ENCODE peak calls at places on chromosomes 2 and 18, in eight cellular contexts. U is GM23248; Z is spleen; X is tibial nerve; O is left ventricle myocardium inferior; W is CD8-positive, alpha-beta memory T cell; A is cardiac muscle cell; M is psoas muscle. H is an unnamed sample.

GRCh38 chr18:74171910-74172606 is 23.7 kb downstream of the TIMM21 start:
- DNase-seq in U (no peak), Z (no peak), X (no peak), O (no peak), W (no peak), A (peak; percentile 6), M (no peak), H (no peak)

GRCh38 chr2:81648370-81648769 is 1343.8 kb upstream of the LRRTM1 start:
- DNase-seq in U (no peak), Z (no peak), X (no peak), O (no peak), W (no peak), A (no peak), M (no peak), H (no peak)

GRCh38 chr2:118061135-118061955 is 26.9 kb upstream of the INSIG2 start:
- DNase-seq in U (peak; percentile 86), Z (no peak), X (peak; percentile 43), O (no peak), W (no peak), A (peak; percentile 88), M (no peak), H (no peak)

GRCh38 chr2:219538488-219539294 is 4.9 kb downstream of the CHPF start:
- DNase-seq in U (no peak), Z (no peak), X (no peak), O (no peak), W (no peak), A (no peak), M (no peak), H (no peak)

GRCh38 chr2:238868616-238869292 is 20.9 kb downstream of the TWIST2 start:
- DNase-seq in U (peak; percentile 91), Z (peak; percentile 67), X (peak; percentile 85), O (peak; percentile 64), W (no peak), A (peak; percentile 82), M (peak; percentile 78), H (no peak)

GRCh38 chr2:84946204-84947009 is 24.6 kb upstream of the KCMF1 start:
- DNase-seq in U (peak; percentile 96), Z (peak; percentile 87), X (no peak), O (no peak), W (peak; percentile 20), A (peak; percentile 33), M (no peak), H (peak; percentile 37)

GRCh38 chr2:219251656-219252055 is 1.4 kb upstream of the TUBA4B start:
- DNase-seq in U (peak; percentile 18), Z (no peak), X (no peak), O (no peak), W (no peak), A (no peak), M (no peak), H (no peak)

GRCh38 chr2:161136194-161136593 is 24.0 kb upstream of the TANK start:
- DNase-seq in U (no peak), Z (no peak), X (no peak), O (no peak), W (no peak), A (no peak), M (no peak), H (no peak)

GRCh38 chr18:46174317-46175039 is 70.3 kb downstream of the HAUS1 start:
- DNase-seq in U (peak; percentile 78), Z (no peak), X (no peak), O (peak; percentile 29), W (peak; percentile 22), A (peak; percentile 41), M (peak; percentile 51), H (peak; percentile 39)

DNA sequence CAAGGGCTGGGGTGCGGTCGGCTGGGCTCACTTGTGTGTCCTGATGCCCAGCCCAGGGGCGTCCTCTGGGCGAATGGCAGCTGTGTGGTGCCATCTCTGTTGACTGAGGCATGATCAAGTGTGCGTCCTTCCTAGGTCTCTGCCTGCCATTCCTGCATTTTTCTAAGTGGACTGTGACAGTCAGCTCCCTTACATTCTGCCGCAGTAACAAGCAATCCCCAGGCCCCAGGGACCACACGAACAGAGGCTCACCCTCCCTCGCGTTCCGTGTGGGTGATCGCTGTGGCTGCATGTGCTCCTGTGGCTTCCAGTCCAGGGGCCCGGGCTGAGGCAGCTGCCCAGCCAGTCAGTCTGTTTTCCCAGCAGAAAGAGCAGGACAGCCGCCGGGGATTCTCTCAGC is 17.8 kb downstream of the D2HGDH start:
- DNase-seq in U (no peak), Z (no peak), X (no peak), O (no peak), W (no peak), A (no peak), M (no peak), H (no peak)
- H3K4me3 ChIP-seq in U (no peak overlapping the region), Z (no peak overlapping the region), X (no peak overlapping the region), O (no peak overlapping the region), W (no peak overlapping the region), A (no peak overlapping the region), M (no peak overlapping the region), H (no peak overlapping the region)

DNA sequence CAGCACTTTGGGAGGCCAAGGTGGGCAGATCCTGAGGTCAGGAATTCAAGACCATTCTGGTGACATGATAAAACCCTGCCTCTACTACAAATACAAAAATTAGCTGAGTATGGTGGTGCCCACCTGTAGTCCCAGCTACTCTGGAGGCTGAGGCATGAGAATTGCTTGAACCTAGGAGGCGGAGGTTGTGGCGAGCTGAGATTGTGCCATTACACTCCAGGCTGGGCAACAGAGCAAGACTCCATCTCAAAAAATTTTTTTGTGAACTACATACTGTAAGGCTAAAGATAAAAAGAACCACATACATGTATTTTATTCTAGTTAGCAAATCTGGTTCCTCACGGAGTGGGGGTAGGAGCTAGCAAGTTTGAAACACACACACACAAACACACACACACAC is 45.1 kb downstream of the RAB10 start:
- DNase-seq in U (no peak), Z (no peak), X (no peak), O (no peak), W (no peak), A (no peak), M (no peak), H (no peak)
- H3K27ac ChIP-seq in U (no peak overlapping the region), Z (no peak overlapping the region), X (no peak overlapping the region), O (no peak overlapping the region), W (no peak overlapping the region), A (no peak overlapping the region), M (no peak overlapping the region), H (no peak overlapping the region)

GRCh38 chr2:241254904-241255351 is 60.5 kb downstream of the HDLBP start:
- DNase-seq in U (no peak), Z (no peak), X (no peak), O (no peak), W (no peak), A (no peak), M (no peak), H (no peak)

GRCh38 chr2:241256168-241256545 is 59.3 kb downstream of the HDLBP start:
- DNase-seq in U (no peak), Z (no peak), X (no peak), O (no peak), W (no peak), A (no peak), M (no peak), H (no peak)

GRCh38 chr2:241255542-241256167 is 59.8 kb downstream of the HDLBP start:
- DNase-seq in U (no peak), Z (no peak), X (no peak), O (no peak), W (no peak), A (no peak), M (peak; percentile 54), H (no peak)

GRCh38 chr2:241249654-241250053 is 61.2 kb downstream of the ANO7 start:
- DNase-seq in U (no peak), Z (no peak), X (no peak), O (no peak), W (no peak), A (no peak), M (no peak), H (no peak)

DNA sequence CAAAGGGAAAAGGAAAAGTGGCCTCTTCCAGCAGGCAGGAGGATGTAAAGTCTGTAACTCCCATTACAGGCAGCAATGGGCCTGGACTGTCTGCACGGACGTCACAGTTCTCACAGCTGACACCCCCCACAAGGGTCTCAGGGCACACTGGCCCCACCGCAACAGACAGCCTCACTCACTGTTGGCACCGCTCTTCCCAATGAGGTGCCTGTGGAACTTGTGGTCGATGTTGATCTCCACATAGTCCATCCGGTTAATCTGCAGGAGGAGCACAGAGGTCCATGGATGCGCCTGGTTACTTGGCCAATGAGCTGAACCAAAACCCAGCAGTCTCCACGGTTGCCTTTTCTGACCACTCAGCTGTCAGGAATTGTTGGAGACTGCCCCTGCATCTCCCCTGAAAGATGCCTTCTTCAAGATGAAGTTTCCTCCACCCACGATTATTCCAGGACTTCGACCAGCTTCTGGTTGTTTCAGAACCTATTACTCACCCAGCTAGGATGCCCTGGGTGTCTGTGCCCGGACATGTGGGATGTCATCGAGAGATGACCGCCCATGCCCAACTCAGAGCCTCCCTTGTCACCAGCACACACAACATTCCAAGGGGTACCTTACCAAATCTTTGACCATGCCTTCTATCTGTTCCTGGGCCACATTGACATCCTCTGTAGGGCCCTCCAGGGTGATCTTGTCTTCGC is 62.5 kb downstream of the HDLBP start:
- DNase-seq in U (no peak), Z (no peak), X (no peak), O (no peak), W (no peak), A (no peak), M (no peak), H (no peak)
- H3K36me3 ChIP-seq in U (peaks cover 90% of the 10 kb centered on the region), Z (peaks cover 3% of the 10 kb centered on the region), X (peaks cover 6% of the 10 kb centered on the region), O (peaks cover 100% of the 10 kb centered on the region), W (peaks cover 67% of the 10 kb centered on the region), A (peaks cover 92% of the 10 kb centered on the region), M (peaks cover 41% of the 10 kb centered on the region), H (peaks cover 57% of the 10 kb centered on the region)

GRCh38 chr2:36359006-36359580 is 3.5 kb downstream of the CRIM1 start:
- DNase-seq in U (peak; percentile 58), Z (no peak), X (no peak), O (no peak), W (no peak), A (no peak), M (no peak), H (no peak)

GRCh38 chr2:36358317-36358659 is 2.7 kb downstream of the CRIM1 start:
- DNase-seq in U (peak; percentile 81), Z (no peak), X (no peak), O (no peak), W (no peak), A (peak; percentile 64), M (no peak), H (no peak)

GRCh38 chr2:36356199-36356989 is 816 bp downstream of the CRIM1 start:
- DNase-seq in U (peak; percentile 77), Z (peak; percentile 86), X (no peak), O (peak; percentile 54), W (peak; percentile 10), A (peak; percentile 62), M (peak; percentile 49), H (no peak)

GRCh38 chr2:36356990-36357505 is 1.5 kb downstream of the CRIM1 start:
- DNase-seq in U (peak; percentile 60), Z (no peak), X (peak; percentile 31), O (no peak), W (no peak), A (no peak), M (no peak), H (no peak)

DNA sequence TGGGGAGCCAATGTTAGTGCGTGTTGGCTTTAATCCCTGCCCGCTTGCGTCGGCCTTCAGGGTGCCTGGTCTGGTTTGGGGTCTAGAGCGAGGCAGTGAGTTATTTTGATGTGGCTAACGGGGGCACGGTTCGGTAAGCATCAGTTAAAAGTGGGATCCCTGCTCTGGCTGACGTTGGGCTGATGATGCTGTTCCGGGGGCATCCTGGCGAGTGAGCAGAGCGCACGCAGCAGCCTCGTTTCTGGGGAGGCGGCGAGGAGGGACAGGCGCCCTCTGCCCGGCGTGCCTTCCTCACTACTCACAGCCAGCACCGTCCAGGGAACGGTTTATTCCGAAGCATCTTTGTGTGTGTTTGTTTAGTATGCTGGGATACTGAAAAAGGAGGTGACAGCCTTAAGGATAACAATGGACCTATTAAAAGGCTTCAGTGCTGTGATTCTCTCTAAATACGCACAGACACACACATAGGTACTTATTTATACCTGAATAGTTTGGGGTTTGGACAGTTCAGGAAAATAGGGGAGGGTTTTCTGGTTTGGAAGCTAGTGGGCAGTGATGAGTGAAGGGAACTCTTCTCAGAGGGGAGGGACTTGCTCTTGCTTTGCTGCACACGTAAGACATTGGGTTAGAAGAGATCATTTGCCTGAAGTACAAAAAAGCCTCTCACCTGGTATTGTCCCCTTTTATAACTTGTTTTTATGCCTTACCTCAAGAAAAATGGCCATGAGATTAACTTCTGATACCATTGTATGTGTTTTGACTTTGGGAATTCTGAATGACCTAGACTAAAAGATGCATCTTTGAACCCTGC is 2.1 kb downstream of the CRIM1 start:
- DNase-seq in U (peak; percentile 91), Z (peak; percentile 81), X (peak; percentile 37), O (peak; percentile 32), W (peak; percentile 2), A (peak; percentile 76), M (peak; percentile 57), H (peak; percentile 54)
- H3K4me3 ChIP-seq in U (peak overlapping the region; percentile 99), Z (peak overlapping the region; percentile 90), X (peak overlapping the region; percentile 73), O (peak overlapping the region; percentile 78), W (peak overlapping the region; percentile 68), A (peak overlapping the region; percentile 84), M (peak overlapping the region; percentile 95), H (peak overlapping the region; percentile 52)

H was measured in CD8-positive, alpha-beta T cell.